ENCODE peak calls at places on chromosomes 7 and 10, in four cellular contexts. I is cardiac muscle cell, W is pancreas, R is RKO. U is an unnamed sample.

GRCh38 chr10:49649294-49649693 is 30.2 kb upstream of the C10orf53 start:
- DNase-seq in I (no peak), W (no peak), R (no peak), U (no peak)

GRCh38 chr7:21642422-21642821 is 99.6 kb downstream of the DNAH11 start:
- DNase-seq in I (peak; percentile 14), W (no peak), R (no peak), U (no peak)

GRCh38 chr7:102935450-102936110 is 22.8 kb downstream of the LRRC17 start:
- DNase-seq in I (no peak), W (no peak), R (no peak), U (no peak)

GRCh38 chr7:65477326-65477725 is 103.7 kb downstream of the ZNF92 start:
- DNase-seq in I (peak; percentile 35), W (no peak), R (peak; percentile 48), U (no peak)

GRCh38 chr10:17228081-17229015 is at the start of gene VIM:
- DNase-seq in I (peak; percentile 86), W (peak; percentile 81), R (no peak), U (peak; percentile 90)

GRCh38 chr7:80053098-80053497 is 81.5 kb upstream of the GNAI1 start:
- DNase-seq in I (peak; percentile 18), W (no peak), R (no peak), U (no peak)

GRCh38 chr10:71243756-71244637 is 31.6 kb downstream of the UNC5B start:
- DNase-seq in I (no peak), W (no peak), R (no peak), U (no peak)

GRCh38 chr7:74483402-74484336 is 30.0 kb downstream of the GTF2IRD1 start:
- DNase-seq in I (no peak), W (no peak), R (no peak), U (no peak)

GRCh38 chr10:42875792-42876191 is 93.2 kb downstream of the BMS1 start:
- DNase-seq in I (no peak), W (no peak), R (peak; percentile 9), U (peak; percentile 26)

GRCh38 chr10:26457088-26457487 is 18.9 kb downstream of the APBB1IP start:
- DNase-seq in I (no peak), W (no peak), R (no peak), U (no peak)

GRCh38 chr7:11689096-11689495 is 142.9 kb downstream of the THSD7A start:
- DNase-seq in I (no peak), W (no peak), R (no peak), U (no peak)

GRCh38 chr7:45656431-45656830 is 82.3 kb downstream of the ADCY1 start:
- DNase-seq in I (no peak), W (no peak), R (no peak), U (peak; percentile 22)

GRCh38 chr10:48645600-48645999 is 39.1 kb upstream of the WDFY4 start:
- DNase-seq in I (no peak), W (no peak), R (no peak), U (no peak)

GRCh38 chr10:127916826-127917225 is 9.9 kb downstream of the PTPRE start:
- DNase-seq in I (no peak), W (no peak), R (no peak), U (no peak)

GRCh38 chr7:158834799-158835784 is 5.8 kb upstream of the ESYT2 start:
- DNase-seq in I (no peak), W (no peak), R (no peak), U (no peak)

GRCh38 chr7:20513341-20513740 is 102.1 kb upstream of the ABCB5 start:
- DNase-seq in I (no peak), W (no peak), R (no peak), U (no peak)

GRCh38 chr10:124351481-124352220 is 67.1 kb downstream of the OAT start:
- DNase-seq in I (no peak), W (no peak), R (no peak), U (no peak)

GRCh38 chr7:130957722-130958360 is 223.8 kb upstream of the KLF14 start:
- DNase-seq in I (no peak), W (no peak), R (peak; percentile 60), U (no peak)

GRCh38 chr10:116669832-116670644 is 49.3 kb downstream of the PNLIPRP2 start:
- DNase-seq in I (peak; percentile 63), W (no peak), R (no peak), U (no peak)

GRCh38 chr10:93604145-93604544 is 3.1 kb upstream of the RBP4 start:
- DNase-seq in I (no peak), W (no peak), R (no peak), U (no peak)

GRCh38 chr10:92830478-92831389 is 17.6 kb upstream of the EXOC6 start:
- DNase-seq in I (no peak), W (no peak), R (no peak), U (no peak)

GRCh38 chr7:20358762-20359282 is 28.1 kb downstream of the ITGB8 start:
- DNase-seq in I (no peak), W (no peak), R (no peak), U (no peak)

U was measured in lung.